ENCODE peak calls at places on chromosome 10, in four cellular contexts. Q, L, E and J are unnamed samples. For H3K27me3 and H3K36me3, the result is how much of the 10 kb centered on the place peaks cover.

GRCh38 chr10:6476989-6477388 is 103.1 kb downstream of the PRKCQ start:
- DNase-seq in Q (no peak), L (no peak), E (no peak), J (no peak)

GRCh38 chr10:10785627-10786333 is 231.9 kb upstream of the CELF2 start:
- DNase-seq in Q (no peak), E (no peak), L (no peak), J (no peak)

GRCh38 chr10:110016037-110016436 is 8.3 kb downstream of the ADD3 start:
- DNase-seq in Q (no peak), E (peak), L (no peak), J (peak)

GRCh38 chr10:44512345-44513095 is 127.6 kb upstream of the CXCL12 start:
- DNase-seq in L (no peak), Q (no peak), E (no peak), J (no peak)

GRCh38 chr10:78936412-78937342 is 132.1 kb upstream of the ZMIZ1 start:
- DNase-seq in E (no peak), Q (no peak), L (peak), J (no peak)

GRCh38 chr10:132132391-132132841 is 54.3 kb upstream of the DPYSL4 start:
- DNase-seq in Q (peak), E (peak), L (no peak), J (no peak)

GRCh38 chr10:117165557-117166419 is 27.7 kb upstream of the VAX1 start:
- DNase-seq in E (peak), Q (peak), L (no peak), J (peak)

GRCh38 chr10:24513155-24513554 is 210.5 kb downstream of the ARHGAP21 start:
- DNase-seq in E (no peak), L (no peak), Q (peak), J (no peak)

GRCh38 chr10:82037076-82037475 is 162.1 kb downstream of the NRG3 start:
- DNase-seq in L (no peak), E (peak), Q (no peak), J (no peak)

GRCh38 chr10:5527332-5528200 is 2.8 kb downstream of the CALML3 start:
- DNase-seq in L (peak), Q (no peak), E (no peak), J (no peak)

GRCh38 chr10:122795924-122796323 is 49.7 kb downstream of the CUZD1 start:
- DNase-seq in Q (no peak), L (no peak), E (no peak), J (no peak)

GRCh38 chr10:93859049-93859655 is 34.6 kb upstream of the SLC35G1 start:
- DNase-seq in E (peak), Q (peak), L (no peak), J (no peak)

GRCh38 chr10:117071293-117072050 is 66.5 kb upstream of the SHTN1 start:
- DNase-seq in Q (no peak), E (no peak), L (no peak), J (no peak)

GRCh38 chr10:89783406-89783805 is 82.0 kb downstream of the KIF20B start:
- DNase-seq in E (no peak), Q (no peak), L (no peak), J (no peak)

GRCh38 chr10:27240891-27241639 is 468 bp upstream of the ACBD5 start:
- DNase-seq in L (peak), E (peak), Q (no peak), J (peak)

GRCh38 chr10:116278832-116279231 is 5.8 kb upstream of the GFRA1 start:
- DNase-seq in L (no peak), Q (no peak), E (no peak), J (no peak)

GRCh38 chr10:113060221-113061053 is 110.4 kb downstream of the TCF7L2 start:
- DNase-seq in L (no peak), Q (peak), E (no peak), J (no peak)

GRCh38 chr10:3538850-3539531 is 246.0 kb downstream of the KLF6 start:
- DNase-seq in L (peak), E (no peak), Q (peak), J (no peak)

GRCh38 chr10:51651063-51651462 is 48.3 kb downstream of the CSTF2T start:
- DNase-seq in L (no peak), E (no peak), Q (no peak), J (no peak)

GRCh38 chr10:116110736-116111135 is 162.3 kb downstream of the GFRA1 start:
- DNase-seq in L (peak), E (no peak), Q (no peak), J (no peak)

GRCh38 chr10:51879238-51879637 is 179.8 kb upstream of the CSTF2T start:
- DNase-seq in Q (peak), L (no peak), E (no peak), J (no peak)

GRCh38 chr10:23088609-23089008 is 6.8 kb upstream of the MSRB2 start:
- DNase-seq in L (no peak), E (no peak), Q (no peak), J (no peak)

GRCh38 chr10:114652402-114653368 is 5.4 kb downstream of the ABLIM1 start:
- DNase-seq in E (no peak), Q (no peak), L (no peak), J (no peak)

GRCh38 chr10:75395171-75395954 is 6.2 kb downstream of the ZNF503 start:
- DNase-seq in L (peak), E (peak), Q (no peak), J (peak)

GRCh38 chr10:105063796-105064195 is 422.7 kb downstream of the SORCS3 start:
- DNase-seq in E (peak), Q (peak), L (peak), J (peak)

GRCh38 chr10:128058746-128059125 is 67.5 kb downstream of the MKI67 start:
- DNase-seq in Q (no peak), L (no peak), E (no peak), J (no peak)

GRCh38 chr10:110574420-110574819 is 6.9 kb downstream of the SMC3 start:
- DNase-seq in L (no peak), E (no peak), Q (no peak), J (no peak)

GRCh38 chr10:18233775-18234174 is 93.6 kb downstream of the CACNB2 start:
- DNase-seq in L (no peak), Q (peak), E (peak), J (peak)

GRCh38 chr10:131949041-131949862 is 32.5 kb downstream of the BNIP3 start:
- DNase-seq in E (no peak), Q (no peak), L (no peak), J (no peak)

GRCh38 chr10:104297697-104298660 is 29.0 kb downstream of the GSTO2 start:
- DNase-seq in E (no peak), Q (peak), L (no peak), J (peak)

GRCh38 chr10:14306201-14306600 is 24.5 kb downstream of the FRMD4A start:
- DNase-seq in E (no peak), L (no peak), Q (peak), J (no peak)
- H3K27me3 ChIP-seq in E (under half), L (under half), Q (under half), J (under half)

GRCh38 chr10:97291357-97292096 is 910 bp downstream of the ARHGAP19 start:
- DNase-seq in Q (peak), E (peak), L (no peak), J (peak)

GRCh38 chr10:97292097-97292861 is at the start of gene ARHGAP19:
- DNase-seq in Q (peak), E (peak), L (peak), J (peak)

GRCh38 chr10:97297556-97298222 is 5.3 kb upstream of the ARHGAP19 start:
- DNase-seq in L (no peak), Q (no peak), E (no peak), J (no peak)

GRCh38 chr10:97298223-97298571 is 5.8 kb upstream of the ARHGAP19 start:
- DNase-seq in Q (no peak), L (no peak), E (no peak), J (no peak)

DNA sequence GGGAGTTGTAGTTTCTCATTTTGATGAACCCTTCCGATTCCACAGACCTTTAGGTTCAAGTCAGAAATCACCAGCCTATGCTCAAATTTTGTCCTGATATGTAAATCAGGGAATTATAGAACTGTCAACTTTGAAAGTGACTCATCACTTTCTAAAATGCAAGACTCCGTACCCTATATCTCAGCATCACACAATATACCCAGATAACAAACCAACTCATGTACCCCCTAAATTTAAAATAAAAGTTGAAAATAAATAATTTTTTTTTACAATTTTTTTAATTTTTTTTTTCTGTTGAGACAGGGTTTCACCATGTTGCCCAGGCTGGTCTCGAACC is 393 bp upstream of the ARHGAP19 start:
- DNase-seq in Q (no peak), E (no peak), L (no peak), J (no peak)
- H3K4me3 ChIP-seq in Q (no peak), E (no peak), L (no peak), J (no peak)

GRCh38 chr10:119149157-119149556 is 16.4 kb downstream of the SFXN4 start:
- DNase-seq in Q (no peak), E (no peak), L (no peak), J (no peak)
- H3K36me3 ChIP-seq in Q (under half), E (under half), L (half or more), J (under half)

DNA sequence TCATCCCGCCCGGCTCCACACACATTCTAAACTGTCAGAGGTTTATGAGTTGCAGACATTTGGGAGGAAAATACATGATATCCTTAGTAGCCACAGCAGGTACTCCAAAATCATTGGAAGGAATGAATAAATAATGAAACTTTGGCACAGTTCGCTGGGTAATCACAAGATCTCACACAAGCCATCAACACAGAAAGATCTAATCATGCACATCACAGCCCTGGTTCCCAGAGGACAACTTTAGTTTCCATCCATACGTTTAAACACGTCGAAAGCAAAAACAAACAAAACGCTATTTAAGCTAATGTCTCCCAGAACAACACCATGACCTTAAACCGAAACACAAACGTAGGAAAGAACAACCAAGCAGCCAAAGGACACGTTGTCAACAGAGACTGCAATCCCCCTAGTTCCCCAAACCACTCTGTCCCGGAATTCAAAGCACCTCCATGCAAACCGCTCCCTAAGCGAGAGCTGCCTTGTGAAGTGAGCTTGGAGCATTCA is 12.3 kb downstream of the SVIL start:
- DNase-seq in Q (no peak), E (no peak), L (peak), J (no peak)
- H3K27me3 ChIP-seq in Q (under half), E (under half), L (under half), J (under half)

DNA sequence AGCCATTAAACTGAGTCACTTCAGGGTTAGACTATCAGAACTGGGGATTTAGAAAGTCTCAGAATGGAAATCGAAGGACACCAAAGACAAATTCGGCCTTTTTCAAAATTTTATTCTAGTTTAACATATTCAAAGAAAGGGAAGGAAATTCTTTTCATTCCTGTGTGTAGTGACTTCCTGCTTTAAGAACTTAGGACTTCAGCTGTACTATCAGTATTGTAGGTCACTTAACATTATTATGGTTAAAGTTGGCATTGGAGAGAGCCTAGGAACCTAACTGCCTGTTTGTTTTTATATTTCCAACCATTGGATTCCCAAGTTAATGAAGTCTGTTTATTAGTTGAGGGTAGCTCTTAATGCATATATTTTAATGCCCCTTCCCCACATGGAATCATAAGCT is 63.7 kb downstream of the PTEN start:
- DNase-seq in L (no peak), Q (no peak), E (no peak), J (no peak)
- H3K4me3 ChIP-seq in L (no peak), Q (no peak), E (no peak), J (no peak)

GRCh38 chr10:49465717-49466116 is 69.8 kb upstream of the DRGX start:
- DNase-seq in E (no peak), Q (no peak), L (no peak), J (no peak)
- H3K36me3 ChIP-seq in E (under half), Q (under half), L (half or more), J (under half)

GRCh38 chr10:35633006-35633980 is 8.8 kb downstream of the FZD8 start:
- DNase-seq in Q (no peak), E (no peak), L (no peak), J (no peak)
- H3K27me3 ChIP-seq in Q (under half), E (under half), L (under half), J (under half)